ENCODE peak calls at places on chromosomes 5 and 9, in nine cellular contexts. One of them, this sample, is unnamed.

GRCh38 chr5:178272591-178272990 is 40.0 kb upstream of the PHYKPL start:
- DNase-seq in CD8-positive, alpha-beta T cell: no peak
- DNase-seq in mesenteric fat pad: no peak
- DNase-seq in cardiac septum: no peak
- DNase-seq in HEK293T: no peak
- DNase-seq in stimulated activated CD4-positive, alpha-beta T cell treated with anti-CD3 and anti-CD28 coated beads, Interleukin-12 subunit alpha, Interleukin-12 subunit beta, amount 100 ng/mL, for 48 hours: no peak
- DNase-seq in iPS-NIHi11: no peak
- DNase-seq in islet precursor cell: no peak
- DNase-seq in T-helper 9 cell: no peak
- DNase-seq in this sample: no peak

GRCh38 chr9:21995652-21996275 is 1.2 kb downstream of the CDKN2B-AS1 start:
- DNase-seq in HEK293T: no peak
- DNase-seq in stimulated activated CD4-positive, alpha-beta T cell treated with anti-CD3 and anti-CD28 coated beads, Interleukin-12 subunit alpha, Interleukin-12 subunit beta, amount 100 ng/mL, for 48 hours: no peak
- DNase-seq in islet precursor cell: peak; percentile 80
- DNase-seq in iPS-NIHi11: peak; percentile 39
- DNase-seq in CD8-positive, alpha-beta T cell: peak; percentile 51
- DNase-seq in cardiac septum: peak; percentile 79
- DNase-seq in mesenteric fat pad: peak; percentile 90
- DNase-seq in T-helper 9 cell: no peak
- DNase-seq in this sample: peak; percentile 65

GRCh38 chr5:137747848-137748247 is 6.3 kb downstream of the HNRNPA0 start:
- DNase-seq in iPS-NIHi11: no peak
- DNase-seq in cardiac septum: no peak
- DNase-seq in mesenteric fat pad: no peak
- DNase-seq in stimulated activated CD4-positive, alpha-beta T cell treated with anti-CD3 and anti-CD28 coated beads, Interleukin-12 subunit alpha, Interleukin-12 subunit beta, amount 100 ng/mL, for 48 hours: no peak
- DNase-seq in HEK293T: no peak
- DNase-seq in islet precursor cell: no peak
- DNase-seq in CD8-positive, alpha-beta T cell: no peak
- DNase-seq in T-helper 9 cell: no peak
- DNase-seq in this sample: no peak

GRCh38 chr5:83572271-83572670 is 100.7 kb downstream of the VCAN start:
- DNase-seq in islet precursor cell: no peak
- DNase-seq in T-helper 9 cell: no peak
- DNase-seq in mesenteric fat pad: no peak
- DNase-seq in cardiac septum: no peak
- DNase-seq in HEK293T: no peak
- DNase-seq in stimulated activated CD4-positive, alpha-beta T cell treated with anti-CD3 and anti-CD28 coated beads, Interleukin-12 subunit alpha, Interleukin-12 subunit beta, amount 100 ng/mL, for 48 hours: no peak
- DNase-seq in CD8-positive, alpha-beta T cell: no peak
- DNase-seq in iPS-NIHi11: no peak
- DNase-seq in this sample: no peak

GRCh38 chr5:53350991-53351770 is 129.2 kb upstream of the FST start:
- DNase-seq in cardiac septum: no peak
- DNase-seq in HEK293T: no peak
- DNase-seq in CD8-positive, alpha-beta T cell: no peak
- DNase-seq in iPS-NIHi11: no peak
- DNase-seq in mesenteric fat pad: no peak
- DNase-seq in stimulated activated CD4-positive, alpha-beta T cell treated with anti-CD3 and anti-CD28 coated beads, Interleukin-12 subunit alpha, Interleukin-12 subunit beta, amount 100 ng/mL, for 48 hours: no peak
- DNase-seq in T-helper 9 cell: no peak
- DNase-seq in islet precursor cell: no peak
- DNase-seq in this sample: peak; percentile 39

GRCh38 chr9:133842174-133842573 is 104.0 kb upstream of the SARDH start:
- DNase-seq in stimulated activated CD4-positive, alpha-beta T cell treated with anti-CD3 and anti-CD28 coated beads, Interleukin-12 subunit alpha, Interleukin-12 subunit beta, amount 100 ng/mL, for 48 hours: no peak
- DNase-seq in CD8-positive, alpha-beta T cell: no peak
- DNase-seq in iPS-NIHi11: peak; percentile 88
- DNase-seq in HEK293T: no peak
- DNase-seq in islet precursor cell: no peak
- DNase-seq in cardiac septum: no peak
- DNase-seq in mesenteric fat pad: no peak
- DNase-seq in T-helper 9 cell: no peak
- DNase-seq in this sample: no peak

GRCh38 chr5:1480217-1480616 is 35.0 kb upstream of the SLC6A3 start:
- DNase-seq in stimulated activated CD4-positive, alpha-beta T cell treated with anti-CD3 and anti-CD28 coated beads, Interleukin-12 subunit alpha, Interleukin-12 subunit beta, amount 100 ng/mL, for 48 hours: no peak
- DNase-seq in T-helper 9 cell: no peak
- DNase-seq in CD8-positive, alpha-beta T cell: no peak
- DNase-seq in mesenteric fat pad: no peak
- DNase-seq in cardiac septum: peak; percentile 93
- DNase-seq in HEK293T: no peak
- DNase-seq in iPS-NIHi11: no peak
- DNase-seq in islet precursor cell: no peak
- DNase-seq in this sample: no peak

GRCh38 chr5:176994460-176995121 is 12.0 kb downstream of the UIMC1 start:
- DNase-seq in CD8-positive, alpha-beta T cell: no peak
- DNase-seq in islet precursor cell: peak; percentile 53
- DNase-seq in iPS-NIHi11: no peak
- DNase-seq in mesenteric fat pad: no peak
- DNase-seq in T-helper 9 cell: no peak
- DNase-seq in stimulated activated CD4-positive, alpha-beta T cell treated with anti-CD3 and anti-CD28 coated beads, Interleukin-12 subunit alpha, Interleukin-12 subunit beta, amount 100 ng/mL, for 48 hours: no peak
- DNase-seq in HEK293T: no peak
- DNase-seq in cardiac septum: peak; percentile 87
- DNase-seq in this sample: peak; percentile 50

GRCh38 chr5:175444060-175444904 is at the start of gene DRD1:
- DNase-seq in islet precursor cell: peak; percentile 76
- DNase-seq in T-helper 9 cell: peak; percentile 32
- DNase-seq in iPS-NIHi11: peak; percentile 92
- DNase-seq in mesenteric fat pad: no peak
- DNase-seq in HEK293T: peak; percentile 80
- DNase-seq in CD8-positive, alpha-beta T cell: peak; percentile 70
- DNase-seq in cardiac septum: no peak
- DNase-seq in stimulated activated CD4-positive, alpha-beta T cell treated with anti-CD3 and anti-CD28 coated beads, Interleukin-12 subunit alpha, Interleukin-12 subunit beta, amount 100 ng/mL, for 48 hours: peak; percentile 18
- DNase-seq in this sample: peak; percentile 20

GRCh38 chr9:90807006-90807405 is 5.4 kb downstream of the SYK start:
- DNase-seq in CD8-positive, alpha-beta T cell: no peak
- DNase-seq in T-helper 9 cell: no peak
- DNase-seq in islet precursor cell: no peak
- DNase-seq in HEK293T: no peak
- DNase-seq in iPS-NIHi11: no peak
- DNase-seq in cardiac septum: no peak
- DNase-seq in stimulated activated CD4-positive, alpha-beta T cell treated with anti-CD3 and anti-CD28 coated beads, Interleukin-12 subunit alpha, Interleukin-12 subunit beta, amount 100 ng/mL, for 48 hours: no peak
- DNase-seq in mesenteric fat pad: no peak
- DNase-seq in this sample: no peak

GRCh38 chr9:35604578-35605335 is at the start of gene TESK1:
- DNase-seq in cardiac septum: peak; percentile 80
- DNase-seq in mesenteric fat pad: peak; percentile 92
- DNase-seq in islet precursor cell: peak; percentile 89
- DNase-seq in CD8-positive, alpha-beta T cell: peak; percentile 87
- DNase-seq in T-helper 9 cell: peak; percentile 73
- DNase-seq in HEK293T: peak; percentile 82
- DNase-seq in stimulated activated CD4-positive, alpha-beta T cell treated with anti-CD3 and anti-CD28 coated beads, Interleukin-12 subunit alpha, Interleukin-12 subunit beta, amount 100 ng/mL, for 48 hours: peak; percentile 67
- DNase-seq in iPS-NIHi11: peak; percentile 94
- DNase-seq in this sample: peak; percentile 65

GRCh38 chr5:2960309-2960708 is 208.8 kb upstream of the IRX2 start:
- DNase-seq in islet precursor cell: no peak
- DNase-seq in CD8-positive, alpha-beta T cell: no peak
- DNase-seq in iPS-NIHi11: no peak
- DNase-seq in mesenteric fat pad: no peak
- DNase-seq in stimulated activated CD4-positive, alpha-beta T cell treated with anti-CD3 and anti-CD28 coated beads, Interleukin-12 subunit alpha, Interleukin-12 subunit beta, amount 100 ng/mL, for 48 hours: no peak
- DNase-seq in HEK293T: no peak
- DNase-seq in cardiac septum: no peak
- DNase-seq in T-helper 9 cell: no peak
- DNase-seq in this sample: no peak

GRCh38 chr5:84385705-84386104 is 1.0 kb upstream of the EDIL3 start:
- DNase-seq in iPS-NIHi11: no peak
- DNase-seq in stimulated activated CD4-positive, alpha-beta T cell treated with anti-CD3 and anti-CD28 coated beads, Interleukin-12 subunit alpha, Interleukin-12 subunit beta, amount 100 ng/mL, for 48 hours: no peak
- DNase-seq in mesenteric fat pad: no peak
- DNase-seq in T-helper 9 cell: no peak
- DNase-seq in CD8-positive, alpha-beta T cell: no peak
- DNase-seq in HEK293T: no peak
- DNase-seq in cardiac septum: no peak
- DNase-seq in islet precursor cell: no peak
- DNase-seq in this sample: no peak

GRCh38 chr5:20972419-20972925 is 984.5 kb upstream of the CDH18 start:
- DNase-seq in iPS-NIHi11: peak; percentile 17
- DNase-seq in mesenteric fat pad: no peak
- DNase-seq in CD8-positive, alpha-beta T cell: no peak
- DNase-seq in stimulated activated CD4-positive, alpha-beta T cell treated with anti-CD3 and anti-CD28 coated beads, Interleukin-12 subunit alpha, Interleukin-12 subunit beta, amount 100 ng/mL, for 48 hours: no peak
- DNase-seq in T-helper 9 cell: no peak
- DNase-seq in cardiac septum: no peak
- DNase-seq in HEK293T: peak; percentile 4
- DNase-seq in islet precursor cell: peak; percentile 58
- DNase-seq in this sample: no peak

GRCh38 chr9:88462191-88462590 is 72.8 kb upstream of the NXNL2 start:
- DNase-seq in mesenteric fat pad: no peak
- DNase-seq in cardiac septum: no peak
- DNase-seq in HEK293T: no peak
- DNase-seq in iPS-NIHi11: no peak
- DNase-seq in T-helper 9 cell: no peak
- DNase-seq in islet precursor cell: no peak
- DNase-seq in stimulated activated CD4-positive, alpha-beta T cell treated with anti-CD3 and anti-CD28 coated beads, Interleukin-12 subunit alpha, Interleukin-12 subunit beta, amount 100 ng/mL, for 48 hours: no peak
- DNase-seq in CD8-positive, alpha-beta T cell: no peak
- DNase-seq in this sample: peak; percentile 58

GRCh38 chr9:111807197-111807596 is 12.5 kb upstream of the SHOC1 start:
- DNase-seq in CD8-positive, alpha-beta T cell: no peak
- DNase-seq in T-helper 9 cell: no peak
- DNase-seq in iPS-NIHi11: no peak
- DNase-seq in islet precursor cell: no peak
- DNase-seq in HEK293T: no peak
- DNase-seq in cardiac septum: no peak
- DNase-seq in stimulated activated CD4-positive, alpha-beta T cell treated with anti-CD3 and anti-CD28 coated beads, Interleukin-12 subunit alpha, Interleukin-12 subunit beta, amount 100 ng/mL, for 48 hours: no peak
- DNase-seq in mesenteric fat pad: no peak
- DNase-seq in this sample: peak; percentile 18

GRCh38 chr9:98254236-98255063 is 999 bp downstream of the TBC1D2 start:
- DNase-seq in HEK293T: no peak
- DNase-seq in CD8-positive, alpha-beta T cell: no peak
- DNase-seq in iPS-NIHi11: no peak
- DNase-seq in mesenteric fat pad: no peak
- DNase-seq in cardiac septum: no peak
- DNase-seq in T-helper 9 cell: no peak
- DNase-seq in islet precursor cell: no peak
- DNase-seq in stimulated activated CD4-positive, alpha-beta T cell treated with anti-CD3 and anti-CD28 coated beads, Interleukin-12 subunit alpha, Interleukin-12 subunit beta, amount 100 ng/mL, for 48 hours: no peak
- DNase-seq in this sample: no peak

GRCh38 chr9:133370680-133371079 is 5.2 kb downstream of the SURF4 start:
- DNase-seq in T-helper 9 cell: peak; percentile 35
- DNase-seq in iPS-NIHi11: no peak
- DNase-seq in HEK293T: no peak
- DNase-seq in CD8-positive, alpha-beta T cell: peak; percentile 69
- DNase-seq in islet precursor cell: no peak
- DNase-seq in cardiac septum: no peak
- DNase-seq in stimulated activated CD4-positive, alpha-beta T cell treated with anti-CD3 and anti-CD28 coated beads, Interleukin-12 subunit alpha, Interleukin-12 subunit beta, amount 100 ng/mL, for 48 hours: no peak
- DNase-seq in mesenteric fat pad: no peak
- DNase-seq in this sample: no peak

GRCh38 chr5:84688566-84688965 is 303.9 kb upstream of the EDIL3 start:
- DNase-seq in stimulated activated CD4-positive, alpha-beta T cell treated with anti-CD3 and anti-CD28 coated beads, Interleukin-12 subunit alpha, Interleukin-12 subunit beta, amount 100 ng/mL, for 48 hours: no peak
- DNase-seq in islet precursor cell: no peak
- DNase-seq in iPS-NIHi11: no peak
- DNase-seq in T-helper 9 cell: no peak
- DNase-seq in cardiac septum: no peak
- DNase-seq in CD8-positive, alpha-beta T cell: no peak
- DNase-seq in HEK293T: no peak
- DNase-seq in mesenteric fat pad: no peak
- DNase-seq in this sample: peak; percentile 22

GRCh38 chr5:172399336-172399735 is 55.0 kb downstream of the SH3PXD2B start:
- DNase-seq in HEK293T: no peak
- DNase-seq in CD8-positive, alpha-beta T cell: no peak
- DNase-seq in mesenteric fat pad: no peak
- DNase-seq in iPS-NIHi11: no peak
- DNase-seq in islet precursor cell: no peak
- DNase-seq in T-helper 9 cell: no peak
- DNase-seq in cardiac septum: no peak
- DNase-seq in stimulated activated CD4-positive, alpha-beta T cell treated with anti-CD3 and anti-CD28 coated beads, Interleukin-12 subunit alpha, Interleukin-12 subunit beta, amount 100 ng/mL, for 48 hours: no peak
- DNase-seq in this sample: no peak

GRCh38 chr5:124200381-124200780 is 546.1 kb downstream of the ZNF608 start:
- DNase-seq in islet precursor cell: no peak
- DNase-seq in CD8-positive, alpha-beta T cell: no peak
- DNase-seq in cardiac septum: no peak
- DNase-seq in HEK293T: no peak
- DNase-seq in iPS-NIHi11: no peak
- DNase-seq in T-helper 9 cell: no peak
- DNase-seq in mesenteric fat pad: no peak
- DNase-seq in stimulated activated CD4-positive, alpha-beta T cell treated with anti-CD3 and anti-CD28 coated beads, Interleukin-12 subunit alpha, Interleukin-12 subunit beta, amount 100 ng/mL, for 48 hours: no peak
- DNase-seq in this sample: no peak

GRCh38 chr9:32571969-32572899 is 725 bp downstream of the NDUFB6 start:
- DNase-seq in stimulated activated CD4-positive, alpha-beta T cell treated with anti-CD3 and anti-CD28 coated beads, Interleukin-12 subunit alpha, Interleukin-12 subunit beta, amount 100 ng/mL, for 48 hours: peak; percentile 59
- DNase-seq in cardiac septum: no peak
- DNase-seq in CD8-positive, alpha-beta T cell: peak; percentile 77
- DNase-seq in iPS-NIHi11: peak; percentile 79
- DNase-seq in mesenteric fat pad: no peak
- DNase-seq in HEK293T: peak; percentile 70
- DNase-seq in islet precursor cell: peak; percentile 84
- DNase-seq in T-helper 9 cell: peak; percentile 56
- DNase-seq in this sample: peak; percentile 80

This sample was measured in EH.